ENCODE peak calls at places on chromosomes 11 and 22, in six cellular contexts. One of them, this sample, is unnamed.
A peak's percentile ranks its signal among the peaks of the same experiment; 100 is the strongest.

GRCh38 chr22:28799125-28799833 is 1.1 kb downstream of the XBP1 start:
- DNase-seq in IMR-90: peak; percentile 96
- DNase-seq in upper lobe of left lung: no peak
- DNase-seq in bronchial epithelial cell: peak; percentile 91
- DNase-seq in HCT116: peak; percentile 35
- DNase-seq in astrocyte of the spinal cord: peak; percentile 91
- DNase-seq in this sample: peak; percentile 96

GRCh38 chr11:27201454-27202302 is 161.1 kb downstream of the BBOX1 start:
- DNase-seq in IMR-90: peak; percentile 48
- DNase-seq in upper lobe of left lung: no peak
- DNase-seq in bronchial epithelial cell: peak; percentile 82
- DNase-seq in HCT116: no peak
- DNase-seq in astrocyte of the spinal cord: peak; percentile 77
- DNase-seq in this sample: peak; percentile 59

GRCh38 chr11:69297926-69298777 is 4.2 kb downstream of the MYEOV start:
- DNase-seq in IMR-90: peak; percentile 82
- DNase-seq in upper lobe of left lung: no peak
- DNase-seq in bronchial epithelial cell: peak; percentile 72
- DNase-seq in HCT116: peak; percentile 78
- DNase-seq in astrocyte of the spinal cord: peak; percentile 81
- DNase-seq in this sample: peak; percentile 92

GRCh38 chr11:40337118-40337517 is 1122.3 kb downstream of the LRRC4C start:
- DNase-seq in IMR-90: peak; percentile 67
- DNase-seq in upper lobe of left lung: no peak
- DNase-seq in bronchial epithelial cell: no peak
- DNase-seq in HCT116: no peak
- DNase-seq in astrocyte of the spinal cord: peak; percentile 44
- DNase-seq in this sample: no peak

GRCh38 chr22:22449819-22450218 is 58.7 kb downstream of the ZNF280B start:
- DNase-seq in IMR-90: no peak
- DNase-seq in upper lobe of left lung: no peak
- DNase-seq in bronchial epithelial cell: no peak
- DNase-seq in HCT116: no peak
- DNase-seq in astrocyte of the spinal cord: no peak
- DNase-seq in this sample: no peak

GRCh38 chr11:111021131-111021530 is 224.4 kb upstream of the POU2AF2 start:
- DNase-seq in IMR-90: no peak
- DNase-seq in upper lobe of left lung: no peak
- DNase-seq in bronchial epithelial cell: no peak
- DNase-seq in HCT116: no peak
- DNase-seq in astrocyte of the spinal cord: peak; percentile 46
- DNase-seq in this sample: no peak

GRCh38 chr11:106473089-106473722 is 395.7 kb downstream of the AASDHPPT start:
- DNase-seq in IMR-90: peak; percentile 61
- DNase-seq in upper lobe of left lung: no peak
- DNase-seq in bronchial epithelial cell: peak; percentile 77
- DNase-seq in HCT116: no peak
- DNase-seq in astrocyte of the spinal cord: no peak
- DNase-seq in this sample: peak; percentile 83

GRCh38 chr22:29128891-29129643 is 56.2 kb downstream of the KREMEN1 start:
- DNase-seq in IMR-90: peak; percentile 62
- DNase-seq in upper lobe of left lung: no peak
- DNase-seq in bronchial epithelial cell: no peak
- DNase-seq in HCT116: no peak
- DNase-seq in astrocyte of the spinal cord: no peak
- DNase-seq in this sample: peak; percentile 65

GRCh38 chr11:102457865-102458264 is 5.3 kb upstream of the TMEM123 start:
- DNase-seq in IMR-90: no peak
- DNase-seq in upper lobe of left lung: no peak
- DNase-seq in bronchial epithelial cell: no peak
- DNase-seq in HCT116: no peak
- DNase-seq in astrocyte of the spinal cord: no peak
- DNase-seq in this sample: no peak

GRCh38 chr22:24121938-24122337 is 59.3 kb upstream of the SUSD2 start:
- DNase-seq in IMR-90: no peak
- DNase-seq in upper lobe of left lung: no peak
- DNase-seq in bronchial epithelial cell: no peak
- DNase-seq in HCT116: no peak
- DNase-seq in astrocyte of the spinal cord: no peak
- DNase-seq in this sample: no peak

GRCh38 chr22:47023871-47024270 is 261.4 kb downstream of the TBC1D22A start:
- DNase-seq in IMR-90: no peak
- DNase-seq in upper lobe of left lung: no peak
- DNase-seq in bronchial epithelial cell: no peak
- DNase-seq in HCT116: no peak
- DNase-seq in astrocyte of the spinal cord: no peak
- DNase-seq in this sample: no peak

GRCh38 chr11:119460582-119460981 is 37.6 kb upstream of the THY1 start:
- DNase-seq in IMR-90: peak; percentile 97
- DNase-seq in upper lobe of left lung: no peak
- DNase-seq in bronchial epithelial cell: no peak
- DNase-seq in HCT116: no peak
- DNase-seq in astrocyte of the spinal cord: peak; percentile 81
- DNase-seq in this sample: peak; percentile 96

GRCh38 chr11:65396769-65397745 is 10.6 kb downstream of the FRMD8 start:
- DNase-seq in IMR-90: no peak
- DNase-seq in upper lobe of left lung: peak; percentile 83
- DNase-seq in bronchial epithelial cell: no peak
- DNase-seq in HCT116: no peak
- DNase-seq in astrocyte of the spinal cord: no peak
- DNase-seq in this sample: no peak

GRCh38 chr11:82867495-82868082 is 32.6 kb downstream of the PRCP start:
- DNase-seq in IMR-90: peak; percentile 76
- DNase-seq in upper lobe of left lung: no peak
- DNase-seq in bronchial epithelial cell: peak; percentile 61
- DNase-seq in HCT116: peak; percentile 64
- DNase-seq in astrocyte of the spinal cord: peak; percentile 84
- DNase-seq in this sample: peak; percentile 81

GRCh38 chr22:21984793-21985192 is 2.2 kb upstream of the TOP3B start:
- DNase-seq in IMR-90: peak; percentile 40
- DNase-seq in upper lobe of left lung: no peak
- DNase-seq in bronchial epithelial cell: peak; percentile 18
- DNase-seq in HCT116: peak; percentile 19
- DNase-seq in astrocyte of the spinal cord: no peak
- DNase-seq in this sample: peak; percentile 43

GRCh38 chr11:5891216-5891800 is 1.7 kb upstream of the OR52E5 start:
- DNase-seq in IMR-90: peak; percentile 6
- DNase-seq in upper lobe of left lung: no peak
- DNase-seq in bronchial epithelial cell: peak; percentile 27
- DNase-seq in HCT116: no peak
- DNase-seq in astrocyte of the spinal cord: peak; percentile 4
- DNase-seq in this sample: peak; percentile 15

GRCh38 chr11:1229471-1230120 is 6.7 kb downstream of the MUC5B start:
- DNase-seq in IMR-90: no peak
- DNase-seq in upper lobe of left lung: peak; percentile 80
- DNase-seq in bronchial epithelial cell: no peak
- DNase-seq in HCT116: no peak
- DNase-seq in astrocyte of the spinal cord: no peak
- DNase-seq in this sample: no peak

GRCh38 chr11:14967581-14968214 is 4.5 kb downstream of the CALCA start:
- DNase-seq in IMR-90: no peak
- DNase-seq in upper lobe of left lung: no peak
- DNase-seq in bronchial epithelial cell: no peak
- DNase-seq in HCT116: no peak
- DNase-seq in astrocyte of the spinal cord: no peak
- DNase-seq in this sample: no peak

GRCh38 chr11:72787262-72788104 is 6.4 kb downstream of the STARD10 start:
- DNase-seq in IMR-90: no peak
- DNase-seq in upper lobe of left lung: peak; percentile 58
- DNase-seq in bronchial epithelial cell: no peak
- DNase-seq in HCT116: no peak
- DNase-seq in astrocyte of the spinal cord: no peak
- DNase-seq in this sample: no peak

GRCh38 chr11:2780850-2781412 is 81.1 kb upstream of the KCNQ1OT1 start:
- DNase-seq in IMR-90: no peak
- DNase-seq in upper lobe of left lung: no peak
- DNase-seq in bronchial epithelial cell: no peak
- DNase-seq in HCT116: no peak
- DNase-seq in astrocyte of the spinal cord: no peak
- DNase-seq in this sample: no peak

GRCh38 chr11:65719887-65720236 is 736 bp downstream of the RNASEH2C start:
- DNase-seq in IMR-90: peak; percentile 36
- DNase-seq in upper lobe of left lung: no peak
- DNase-seq in bronchial epithelial cell: peak; percentile 24
- DNase-seq in HCT116: no peak
- DNase-seq in astrocyte of the spinal cord: peak; percentile 12
- DNase-seq in this sample: peak; percentile 52

GRCh38 chr11:62921201-62921572 is at the start of gene CHRM1:
- DNase-seq in IMR-90: no peak
- DNase-seq in upper lobe of left lung: peak; percentile 52
- DNase-seq in bronchial epithelial cell: no peak
- DNase-seq in HCT116: no peak
- DNase-seq in astrocyte of the spinal cord: no peak
- DNase-seq in this sample: no peak

GRCh38 chr11:132024587-132025295 is 654.3 kb downstream of the NTM start:
- DNase-seq in IMR-90: peak; percentile 89
- DNase-seq in upper lobe of left lung: no peak
- DNase-seq in bronchial epithelial cell: peak; percentile 96
- DNase-seq in HCT116: no peak
- DNase-seq in astrocyte of the spinal cord: peak; percentile 79
- DNase-seq in this sample: peak; percentile 74

GRCh38 chr11:198236-198806 is 5.4 kb downstream of the SCGB1C1 start:
- DNase-seq in IMR-90: no peak
- DNase-seq in upper lobe of left lung: peak; percentile 68
- DNase-seq in bronchial epithelial cell: no peak
- DNase-seq in HCT116: no peak
- DNase-seq in astrocyte of the spinal cord: no peak
- DNase-seq in this sample: no peak

GRCh38 chr11:124884869-124885479 is 12.7 kb downstream of the ROBO4 start:
- DNase-seq in IMR-90: no peak
- DNase-seq in upper lobe of left lung: no peak
- DNase-seq in bronchial epithelial cell: no peak
- DNase-seq in HCT116: no peak
- DNase-seq in astrocyte of the spinal cord: no peak
- DNase-seq in this sample: no peak

GRCh38 chr22:47328550-47329243 is 566.2 kb downstream of the TBC1D22A start:
- DNase-seq in IMR-90: peak; percentile 96
- DNase-seq in upper lobe of left lung: peak; percentile 68
- DNase-seq in bronchial epithelial cell: peak; percentile 74
- DNase-seq in HCT116: peak; percentile 95
- DNase-seq in astrocyte of the spinal cord: peak; percentile 97
- DNase-seq in this sample: peak; percentile 97

GRCh38 chr11:27696112-27696511 is 4.1 kb downstream of the BDNF start:
- DNase-seq in IMR-90: peak; percentile 58
- DNase-seq in upper lobe of left lung: no peak
- DNase-seq in bronchial epithelial cell: no peak
- DNase-seq in HCT116: no peak
- DNase-seq in astrocyte of the spinal cord: no peak
- DNase-seq in this sample: no peak

GRCh38 chr11:103851166-103851651 is 185.2 kb upstream of the DDI1 start:
- DNase-seq in IMR-90: peak; percentile 69
- DNase-seq in upper lobe of left lung: no peak
- DNase-seq in bronchial epithelial cell: peak; percentile 24
- DNase-seq in HCT116: no peak
- DNase-seq in astrocyte of the spinal cord: peak; percentile 67
- DNase-seq in this sample: peak; percentile 41

GRCh38 chr11:4464216-4465159 is 15.4 kb downstream of the OR52K2 start:
- DNase-seq in IMR-90: peak; percentile 7
- DNase-seq in upper lobe of left lung: no peak
- DNase-seq in bronchial epithelial cell: peak; percentile 73
- DNase-seq in HCT116: peak; percentile 16
- DNase-seq in astrocyte of the spinal cord: peak; percentile 12
- DNase-seq in this sample: peak; percentile 61

GRCh38 chr11:61448552-61448927 is 18.6 kb downstream of the SDHAF2 start:
- DNase-seq in IMR-90: no peak
- DNase-seq in upper lobe of left lung: no peak
- DNase-seq in bronchial epithelial cell: no peak
- DNase-seq in HCT116: no peak
- DNase-seq in astrocyte of the spinal cord: no peak
- DNase-seq in this sample: no peak

GRCh38 chr22:18091478-18091877 is 13.7 kb downstream of the PEX26 start:
- DNase-seq in IMR-90: no peak
- DNase-seq in upper lobe of left lung: no peak
- DNase-seq in bronchial epithelial cell: no peak
- DNase-seq in HCT116: no peak
- DNase-seq in astrocyte of the spinal cord: no peak
- DNase-seq in this sample: peak; percentile 30
- H3K4me3 ChIP-seq in IMR-90: peak overlapping the region; percentile 30
- H3K4me3 ChIP-seq in upper lobe of left lung: peak overlapping the region; percentile 17
- H3K4me3 ChIP-seq in bronchial epithelial cell: no peak overlapping the region
- H3K4me3 ChIP-seq in HCT116: no peak overlapping the region
- H3K4me3 ChIP-seq in astrocyte of the spinal cord: no peak overlapping the region
- H3K4me3 ChIP-seq in this sample: peak overlapping the region; percentile 37

DNA sequence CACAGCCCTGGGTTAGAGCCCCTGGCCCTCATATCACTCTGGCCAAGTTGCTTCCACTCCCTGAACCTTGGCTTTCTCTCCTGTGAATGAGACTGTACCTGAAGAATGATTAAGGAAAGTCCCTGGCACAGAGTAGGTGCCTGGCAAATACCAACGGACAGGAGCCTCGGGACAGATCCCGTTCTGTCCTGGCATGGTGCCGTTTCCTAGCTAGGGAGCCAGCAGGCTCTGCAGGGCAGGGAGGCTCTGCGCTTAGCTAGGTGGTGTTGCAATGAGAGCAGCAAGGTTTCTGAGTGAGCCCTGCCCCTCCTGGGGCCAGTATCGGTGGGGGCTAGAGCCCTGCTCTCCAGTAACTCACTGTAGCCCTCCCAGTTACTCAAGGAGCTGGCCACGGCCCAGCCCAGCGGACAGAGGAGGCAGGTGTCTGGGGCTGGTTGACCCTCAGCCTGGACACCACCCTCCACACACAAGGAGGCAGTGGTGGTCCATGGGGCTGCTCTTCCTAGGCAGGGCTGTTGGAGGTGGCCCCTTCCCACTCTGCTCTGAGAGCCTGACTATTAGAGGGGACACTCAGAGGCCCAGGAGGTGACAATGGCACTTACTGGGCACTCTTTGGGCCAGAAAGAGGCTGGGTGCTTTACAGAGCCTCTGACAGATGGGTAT is 74.4 kb downstream of the NFAM1 start:
- DNase-seq in IMR-90: no peak
- DNase-seq in upper lobe of left lung: no peak
- DNase-seq in bronchial epithelial cell: peak; percentile 73
- DNase-seq in HCT116: no peak
- DNase-seq in astrocyte of the spinal cord: no peak
- DNase-seq in this sample: no peak
- TF ChIP-seq CTCF in IMR-90: no peak
- TF ChIP-seq CTCF in upper lobe of left lung: no peak
- TF ChIP-seq CTCF in bronchial epithelial cell: no peak
- TF ChIP-seq CTCF in HCT116: no peak
- TF ChIP-seq CTCF in astrocyte of the spinal cord: no peak
- TF ChIP-seq CTCF in this sample: no peak

GRCh38 chr11:128450882-128451647 is 136.3 kb downstream of the ETS1 start:
- DNase-seq in IMR-90: no peak
- DNase-seq in upper lobe of left lung: peak; percentile 68
- DNase-seq in bronchial epithelial cell: no peak
- DNase-seq in HCT116: no peak
- DNase-seq in astrocyte of the spinal cord: no peak
- DNase-seq in this sample: no peak
- H3K4me3 ChIP-seq in IMR-90: no peak overlapping the region
- H3K4me3 ChIP-seq in upper lobe of left lung: peak overlapping the region; percentile 23
- H3K4me3 ChIP-seq in bronchial epithelial cell: no peak overlapping the region
- H3K4me3 ChIP-seq in HCT116: no peak overlapping the region
- H3K4me3 ChIP-seq in astrocyte of the spinal cord: no peak overlapping the region
- H3K4me3 ChIP-seq in this sample: no peak overlapping the region

DNA sequence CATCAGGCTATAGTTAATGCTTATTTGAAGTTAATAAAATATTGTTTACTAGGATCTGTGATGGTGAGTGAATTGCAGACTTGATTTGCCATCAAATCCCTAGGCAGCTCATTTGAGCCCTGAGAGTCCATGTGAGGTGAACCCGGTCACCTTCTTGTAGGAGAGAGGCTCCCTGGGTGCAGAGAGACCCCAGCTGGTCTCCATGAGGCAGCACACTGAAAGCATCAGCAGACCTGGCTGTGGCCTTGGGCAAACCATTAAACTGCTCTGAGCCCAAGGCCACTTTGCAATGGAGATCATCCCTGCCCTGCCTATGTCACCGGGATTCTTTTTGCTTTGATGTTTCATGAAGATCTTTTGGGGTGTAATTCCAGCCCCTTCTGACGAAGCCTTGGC is 125.2 kb downstream of the MICAL2 start:
- DNase-seq in IMR-90: peak; percentile 34
- DNase-seq in upper lobe of left lung: no peak
- DNase-seq in bronchial epithelial cell: no peak
- DNase-seq in HCT116: no peak
- DNase-seq in astrocyte of the spinal cord: peak; percentile 44
- DNase-seq in this sample: peak; percentile 35
- TF ChIP-seq CTCF in IMR-90: peak; percentile 17
- TF ChIP-seq CTCF in upper lobe of left lung: no peak
- TF ChIP-seq CTCF in bronchial epithelial cell: no peak
- TF ChIP-seq CTCF in HCT116: peak; percentile 29
- TF ChIP-seq CTCF in astrocyte of the spinal cord: peak; percentile 20
- TF ChIP-seq CTCF in this sample: no peak